ENCODE peak calls at places on chromosomes 7 and 10, in eight cellular contexts. U is uterus, C is GM23338, S is PC-3, Z is spleen, G is H9, T is A549, N is left ventricle myocardium inferior. K is an unnamed sample. For H3K4me1, the result is how much of the 10 kb centered on the place peaks cover.

GRCh38 chr10:126628746-126629145 is 41.7 kb downstream of the C10orf90 start:
- DNase-seq in S (no peak), U (no peak), T (no peak), C (no peak), G (no peak), Z (no peak), N (no peak), K (no peak)

GRCh38 chr7:129433823-129434171 is 435 bp upstream of the STRIP2 start:
- DNase-seq in S (peak), C (peak), Z (no peak), G (no peak), U (no peak), T (peak), N (no peak), K (no peak)

GRCh38 chr7:43318188-43318587 is 205.7 kb downstream of the HECW1 start:
- DNase-seq in C (no peak), T (no peak), S (no peak), N (no peak), U (no peak), Z (no peak), G (no peak), K (no peak)

GRCh38 chr7:16416289-16417282 is 4.8 kb downstream of the CRPPA start:
- DNase-seq in Z (no peak), U (no peak), C (no peak), G (no peak), N (no peak), T (no peak), S (peak), K (no peak)

GRCh38 chr10:123132576-123133477 is 2.9 kb upstream of the HMX3 start:
- DNase-seq in N (peak), C (peak), G (peak), Z (peak), U (peak), S (peak), T (peak), K (peak)

GRCh38 chr7:54831644-54832095 is 72.7 kb upstream of the SEC61G start:
- DNase-seq in U (no peak), S (peak), G (no peak), T (no peak), Z (no peak), C (no peak), N (no peak), K (no peak)

GRCh38 chr10:116891208-116891607 is 41.9 kb downstream of the ENO4 start:
- DNase-seq in N (peak), Z (no peak), G (no peak), T (no peak), U (no peak), C (no peak), S (peak), K (no peak)

GRCh38 chr10:96511044-96511945 is 2.4 kb downstream of the TLL2 start:
- DNase-seq in G (peak), Z (no peak), U (no peak), S (peak), T (peak), C (peak), N (no peak), K (no peak)

GRCh38 chr7:100863406-100863950 is 3.7 kb upstream of the TRIP6 start:
- DNase-seq in T (no peak), S (no peak), G (no peak), Z (no peak), U (no peak), C (no peak), N (no peak), K (no peak)

GRCh38 chr7:47939425-47940036 is 8.7 kb downstream of the PKD1L1 start:
- DNase-seq in U (no peak), T (no peak), Z (peak), G (no peak), N (no peak), C (no peak), S (no peak), K (no peak)

GRCh38 chr10:11746883-11747539 is 4.8 kb downstream of the ECHDC3 start:
- DNase-seq in C (no peak), Z (peak), T (no peak), N (no peak), S (no peak), G (no peak), U (peak), K (no peak)

GRCh38 chr10:103968441-103969391 is 1.8 kb downstream of the SLK start:
- DNase-seq in T (no peak), S (peak), Z (no peak), U (no peak), N (no peak), C (no peak), G (no peak), K (no peak)

GRCh38 chr7:143490719-143491306 is 13.1 kb downstream of the TAS2R41 start:
- DNase-seq in C (peak), T (no peak), U (no peak), Z (no peak), G (peak), N (no peak), S (peak), K (no peak)

GRCh38 chr10:69874464-69874863 is 72.8 kb downstream of the COL13A1 start:
- DNase-seq in S (peak), U (no peak), N (no peak), C (no peak), Z (no peak), G (no peak), T (peak), K (no peak)

GRCh38 chr7:117470777-117471176 is 9.0 kb upstream of the CFTR start:
- DNase-seq in Z (no peak), C (no peak), N (peak), T (no peak), G (no peak), S (no peak), U (no peak), K (no peak)

GRCh38 chr10:42242135-42242805 is 396.1 kb downstream of the ZNF33B start:
- DNase-seq in S (no peak), G (no peak), N (no peak), Z (no peak), T (no peak), C (no peak), U (no peak), K (no peak)

GRCh38 chr10:62388328-62388727 is 14.2 kb downstream of the ZNF365 start:
- DNase-seq in C (peak), G (peak), N (no peak), U (no peak), S (no peak), T (no peak), Z (no peak), K (no peak)

GRCh38 chr10:32155075-32155516 is 98.9 kb upstream of the KIF5B start:
- DNase-seq in Z (no peak), N (no peak), T (no peak), S (peak), C (no peak), G (no peak), U (no peak), K (no peak)

GRCh38 chr10:80460399-80461207 is 6.5 kb downstream of the TSPAN14 start:
- DNase-seq in C (peak), G (peak), U (peak), N (no peak), S (no peak), T (no peak), Z (no peak), K (peak)

GRCh38 chr10:11555556-11555955 is 55.9 kb downstream of the USP6NL start:
- DNase-seq in C (no peak), U (no peak), N (no peak), T (no peak), G (no peak), Z (no peak), S (no peak), K (no peak)

GRCh38 chr7:100865971-100866720 is 1.0 kb upstream of the TRIP6 start:
- DNase-seq in S (peak), G (no peak), Z (peak), T (no peak), N (peak), U (peak), C (peak), K (peak)

GRCh38 chr10:9301148-9301547 is 1246.7 kb downstream of the GATA3 start:
- DNase-seq in U (no peak), C (peak), T (no peak), S (peak), N (no peak), Z (no peak), G (no peak), K (no peak)

GRCh38 chr10:62038609-62039190 is 137.2 kb downstream of the ARID5B start:
- DNase-seq in Z (peak), U (peak), G (peak), T (peak), C (peak), S (peak), N (peak), K (peak)

GRCh38 chr7:151927540-151927939 is 28.7 kb upstream of the GALNTL5 start:
- DNase-seq in C (no peak), N (no peak), T (no peak), Z (peak), U (no peak), S (no peak), G (no peak), K (no peak)

GRCh38 chr7:150826061-150826849 is 25.7 kb downstream of the TMEM176A start:
- DNase-seq in G (no peak), C (no peak), U (no peak), S (no peak), N (peak), T (no peak), Z (no peak), K (no peak)

GRCh38 chr7:23622469-23622868 is 25.3 kb downstream of the CCDC126 start:
- DNase-seq in C (no peak), G (no peak), U (no peak), N (no peak), S (no peak), T (no peak), Z (no peak), K (no peak)

GRCh38 chr10:89810908-89811515 is 109.6 kb downstream of the KIF20B start:
- DNase-seq in Z (no peak), U (no peak), S (no peak), T (no peak), N (no peak), G (no peak), C (no peak), K (no peak)

GRCh38 chr10:75432763-75433162 is 1.3 kb downstream of the LRMDA start:
- DNase-seq in G (no peak), C (no peak), U (no peak), N (no peak), T (no peak), Z (no peak), S (no peak), K (no peak)

GRCh38 chr7:156473476-156474240 is 166.9 kb upstream of the RNF32 start:
- DNase-seq in T (peak), G (peak), S (peak), Z (no peak), C (peak), N (peak), U (no peak), K (no peak)

GRCh38 chr7:108424013-108424412 is 32.2 kb downstream of the NRCAM start:
- DNase-seq in G (no peak), Z (no peak), C (no peak), N (no peak), T (no peak), U (no peak), S (no peak), K (no peak)

GRCh38 chr7:138400400-138400886 is 59.6 kb upstream of the TRIM24 start:
- DNase-seq in T (no peak), S (no peak), C (no peak), Z (no peak), U (no peak), G (no peak), N (no peak), K (no peak)

GRCh38 chr10:24718031-24718855 is 5.4 kb downstream of the ARHGAP21 start:
- DNase-seq in N (no peak), S (peak), Z (no peak), G (no peak), T (peak), U (no peak), C (peak), K (no peak)

GRCh38 chr7:106143711-106144347 is 31.7 kb upstream of the SYPL1 start:
- DNase-seq in T (no peak), S (no peak), C (peak), Z (no peak), G (no peak), N (no peak), U (no peak), K (no peak)

GRCh38 chr10:1739751-1740150 is 2.4 kb upstream of the ADARB2 start:
- DNase-seq in Z (no peak), C (no peak), G (peak), N (no peak), S (no peak), U (no peak), T (no peak), K (no peak)

GRCh38 chr10:113709221-113709838 is 29.6 kb downstream of the CASP7 start:
- DNase-seq in N (no peak), S (peak), G (no peak), Z (no peak), C (no peak), U (no peak), T (no peak), K (no peak)

GRCh38 chr7:28002638-28003037 is 178.0 kb downstream of the JAZF1 start:
- DNase-seq in Z (no peak), G (no peak), S (peak), T (no peak), C (peak), U (no peak), N (no peak), K (no peak)

GRCh38 chr7:1425292-1426136 is 33.8 kb downstream of the MICALL2 start:
- DNase-seq in U (no peak), N (no peak), S (no peak), C (peak), Z (no peak), G (peak), T (peak), K (no peak)

GRCh38 chr10:122525788-122526187 is 34.8 kb upstream of the DMBT1 start:
- DNase-seq in S (peak), N (no peak), Z (no peak), T (no peak), C (peak), G (no peak), U (no peak), K (no peak)

DNA sequence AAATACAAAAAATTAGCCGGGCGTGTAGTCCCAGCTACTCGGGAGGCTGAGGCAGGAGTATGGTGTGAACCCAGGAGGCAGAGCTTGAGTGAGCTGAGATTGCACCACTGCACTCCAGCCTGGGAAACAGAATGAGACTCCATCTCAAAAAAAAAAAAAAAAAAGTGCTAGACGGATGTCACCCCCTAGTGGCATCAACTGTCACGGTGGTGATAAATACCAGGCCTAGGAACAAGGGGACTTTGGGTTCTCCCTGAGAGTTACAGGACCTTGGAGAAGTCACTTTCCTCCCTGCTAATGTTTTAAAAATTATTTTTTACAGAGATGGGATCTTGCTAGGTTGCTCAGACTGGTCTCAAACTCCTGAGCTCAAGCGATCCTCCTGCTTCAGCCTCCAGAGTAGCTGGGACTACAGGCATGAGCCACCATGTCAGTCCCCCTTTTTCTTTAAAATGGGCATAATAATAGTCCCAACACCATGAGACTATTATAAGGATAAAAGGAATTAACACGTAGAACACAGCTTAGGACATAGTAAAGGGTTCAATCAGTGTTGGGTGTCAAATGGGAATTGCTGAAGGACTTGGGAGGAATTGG is 2.6 kb upstream of the TMEM130 start:
- DNase-seq in S (peak), U (no peak), Z (peak), C (peak), T (peak), N (no peak), G (no peak), K (peak)
- TF ChIP-seq CTCF in S (peak), U (no peak), Z (peak), C (peak), T (peak), N (no peak), G (peak), K (peak)

GRCh38 chr7:64313740-64314491 is at the start of gene ZNF736:
- DNase-seq in S (peak), G (no peak), T (no peak), U (peak), C (peak), N (peak), Z (peak), K (peak)
- H3K27ac ChIP-seq in S (peak), G (no peak), T (no peak), U (peak), C (peak), N (peak), Z (peak), K (peak)

GRCh38 chr10:73866621-73867020 is 7.7 kb downstream of the CAMK2G start:
- DNase-seq in T (no peak), Z (no peak), N (no peak), S (no peak), U (no peak), G (no peak), C (no peak), K (no peak)

GRCh38 chr10:73867126-73867807 is 7.1 kb downstream of the CAMK2G start:
- DNase-seq in Z (no peak), C (peak), S (no peak), N (no peak), T (no peak), U (no peak), G (no peak), K (no peak)

GRCh38 chr10:73868655-73869195 is 5.6 kb downstream of the CAMK2G start:
- DNase-seq in T (no peak), U (no peak), S (no peak), Z (no peak), G (no peak), N (no peak), C (no peak), K (no peak)

GRCh38 chr10:73865459-73866442 is 8.6 kb downstream of the CAMK2G start:
- DNase-seq in U (no peak), N (peak), C (no peak), Z (peak), T (no peak), S (no peak), G (no peak), K (peak)

GRCh38 chr10:73867871-73868631 is 6.3 kb downstream of the CAMK2G start:
- DNase-seq in C (no peak), N (peak), S (no peak), T (no peak), U (no peak), Z (no peak), G (no peak), K (no peak)
- H3K4me1 ChIP-seq in C (under half), N (half or more), S (under half), T (under half), U (under half), Z (under half), G (under half), K (half or more)

DNA sequence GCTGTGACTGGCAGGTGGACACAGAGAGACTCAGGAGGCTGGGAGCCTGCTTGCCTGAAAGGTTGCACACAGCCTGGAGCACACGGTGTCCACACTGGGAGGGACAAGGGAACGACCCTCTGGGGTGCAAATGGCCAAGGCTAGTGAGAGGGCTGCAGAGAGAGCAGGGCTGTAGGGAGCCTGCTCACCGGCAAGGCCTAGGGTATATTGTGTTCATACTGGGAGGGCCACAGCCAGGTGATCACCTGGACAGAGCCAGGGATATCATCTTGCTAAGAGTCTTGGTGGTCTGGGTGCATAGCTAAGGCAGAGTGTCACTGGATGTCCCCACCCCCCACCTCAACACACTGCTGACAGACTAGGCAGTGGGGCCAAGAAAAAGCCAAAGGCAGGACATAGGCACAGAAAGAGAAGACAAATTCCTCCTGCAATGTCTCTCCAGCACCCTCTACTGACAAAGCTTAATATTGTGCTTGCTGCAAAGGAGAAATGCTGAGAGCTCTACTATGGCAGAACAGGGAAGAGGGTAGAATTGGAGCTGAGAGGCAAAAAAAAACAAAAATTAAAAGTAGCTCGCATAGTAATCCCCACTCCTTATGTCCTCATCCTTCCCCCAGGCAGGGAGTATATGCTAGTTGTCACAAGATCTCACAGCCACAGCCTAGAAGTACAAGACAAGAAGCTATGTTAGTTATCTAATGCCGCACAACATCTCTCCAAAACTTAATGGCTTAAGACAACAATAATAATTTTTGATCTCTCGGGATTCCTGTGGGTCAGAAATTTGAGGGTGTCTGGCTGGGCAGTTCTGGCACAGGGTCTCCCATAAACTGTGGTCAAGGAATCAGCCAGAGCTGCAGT is 40.0 kb downstream of the CPVL start:
- DNase-seq in S (peak), T (no peak), U (peak), N (no peak), C (peak), G (peak), Z (no peak), K (no peak)
- TF ChIP-seq CTCF in S (peak), T (peak), U (peak), N (peak), C (peak), G (peak), Z (peak), K (peak)

DNA sequence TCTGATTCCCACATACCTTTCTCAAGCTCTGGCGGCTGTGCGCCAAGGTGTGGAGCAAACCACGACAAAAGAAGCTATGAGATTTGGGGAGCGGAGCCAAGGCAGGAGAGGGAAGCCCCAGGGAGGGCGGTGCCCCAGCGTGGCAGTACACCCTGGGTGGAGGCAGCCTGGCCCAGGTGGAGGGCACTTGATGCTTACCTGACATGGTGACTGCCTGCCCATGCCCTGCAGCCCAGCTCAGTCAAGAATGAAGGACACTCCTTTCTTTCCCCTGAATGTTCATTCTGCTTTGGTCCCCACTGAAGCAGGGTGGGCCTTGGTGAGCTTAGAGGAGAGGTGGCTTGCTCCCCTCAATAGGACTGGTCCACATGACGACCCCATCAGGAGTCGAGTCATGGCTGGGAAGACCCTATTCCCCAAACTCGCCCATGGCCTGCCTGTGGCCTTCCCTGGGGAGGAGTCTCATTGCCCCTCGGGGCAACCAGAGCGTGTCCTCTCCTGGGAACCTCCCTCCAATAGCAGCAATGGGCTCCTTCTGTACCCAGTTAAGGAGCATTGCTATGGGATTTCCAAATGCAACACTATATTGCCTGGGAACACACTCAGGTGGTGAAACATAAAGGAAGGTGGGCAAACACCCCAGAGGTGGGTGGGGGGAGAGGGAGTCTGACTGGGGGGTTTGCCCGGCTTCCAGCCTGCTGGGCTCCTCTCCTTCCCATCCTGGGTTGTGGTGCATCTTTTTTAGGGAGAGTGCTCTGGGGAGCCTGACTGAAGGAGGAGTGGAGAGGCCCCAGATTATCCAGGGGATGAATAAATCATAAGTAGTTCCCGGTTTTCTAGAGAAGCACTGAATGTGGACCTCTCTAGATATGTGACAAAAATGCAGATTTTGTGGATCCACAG is 22.7 kb downstream of the RAMP3 start:
- DNase-seq in S (no peak), C (no peak), Z (peak), T (no peak), N (no peak), U (peak), G (peak), K (peak)
- H3K27ac ChIP-seq in S (no peak), C (no peak), Z (no peak), T (no peak), N (no peak), U (no peak), G (no peak), K (no peak)

GRCh38 chr10:14581553-14581952 is 193.1 kb downstream of the FAM107B start:
- DNase-seq in S (no peak), N (no peak), Z (no peak), U (no peak), T (no peak), C (no peak), G (no peak), K (no peak)
- H3K4me1 ChIP-seq in S (under half), N (under half), Z (under half), U (under half), T (half or more), C (under half), G (under half), K (half or more)

K was measured in lower lobe of right lung.